ENCODE peak calls at places on chromosomes 7 and 10, in nine cellular contexts. O, D, X, K, V, W, H, U and G are unnamed samples.

GRCh38 chr10:58570307-58570723 is 57.6 kb downstream of the BICC1 start:
- DNase-seq in W (peak), O (peak), X (no peak), H (no peak), V (no peak), U (no peak), K (no peak), D (no peak), G (no peak)

GRCh38 chr10:7649673-7650330 is 17.0 kb downstream of the ITIH5 start:
- DNase-seq in U (no peak), D (no peak), K (peak), W (no peak), H (no peak), O (no peak), X (no peak), V (no peak), G (no peak)

GRCh38 chr7:359776-360361 is 69.9 kb downstream of the FOXL3 start:
- DNase-seq in K (no peak), X (no peak), D (no peak), H (no peak), U (no peak), W (no peak), V (no peak), O (no peak), G (no peak)

GRCh38 chr10:18246967-18247366 is 106.7 kb downstream of the CACNB2 start:
- DNase-seq in O (no peak), V (no peak), U (no peak), D (no peak), K (no peak), X (no peak), W (no peak), H (no peak), G (no peak)

GRCh38 chr10:120229641-120230040 is 227.4 kb upstream of the PLPP4 start:
- DNase-seq in O (no peak), U (no peak), H (no peak), D (no peak), W (no peak), K (no peak), X (no peak), V (no peak), G (no peak)

GRCh38 chr10:12483996-12484944 is 134.9 kb downstream of the CAMK1D start:
- DNase-seq in K (no peak), X (no peak), D (no peak), V (no peak), H (no peak), U (no peak), O (no peak), W (no peak), G (no peak)

GRCh38 chr10:109934958-109935793 is 11.9 kb upstream of the XPNPEP1 start:
- DNase-seq in O (peak), W (peak), U (peak), V (no peak), H (peak), X (peak), D (no peak), K (peak), G (peak)

GRCh38 chr7:100859856-100860255 is 7.3 kb upstream of the TRIP6 start:
- DNase-seq in O (no peak), X (no peak), H (no peak), U (no peak), K (no peak), D (no peak), V (no peak), W (no peak), G (no peak)

GRCh38 chr7:75996476-75996875 is 2.1 kb upstream of the TMEM120A start:
- DNase-seq in D (no peak), U (no peak), X (no peak), W (no peak), O (no peak), H (no peak), V (no peak), K (no peak), G (no peak)

GRCh38 chr7:101743241-101743994 is 74.0 kb upstream of the CUX1 start:
- DNase-seq in U (peak), W (peak), D (peak), O (peak), K (peak), X (no peak), H (no peak), V (peak), G (peak)

GRCh38 chr7:106561151-106561550 is 99.8 kb downstream of the CCDC71L start:
- DNase-seq in K (no peak), U (no peak), D (no peak), W (no peak), O (no peak), X (no peak), V (no peak), H (no peak), G (no peak)

GRCh38 chr10:69807696-69808095 is 6.0 kb downstream of the COL13A1 start:
- DNase-seq in W (peak), O (peak), U (no peak), V (no peak), X (no peak), D (no peak), H (no peak), K (no peak), G (no peak)

GRCh38 chr7:103129702-103130557 is 19.0 kb downstream of the NAPEPLD start:
- DNase-seq in D (no peak), W (peak), H (no peak), U (no peak), K (no peak), V (no peak), X (no peak), O (no peak), G (no peak)

GRCh38 chr7:77759294-77759889 is 38.8 kb downstream of the TMEM60 start:
- DNase-seq in U (peak), D (peak), O (peak), W (peak), K (peak), H (no peak), V (peak), X (no peak), G (peak)

GRCh38 chr7:108296911-108297310 is 159.3 kb downstream of the NRCAM start:
- DNase-seq in V (no peak), O (no peak), D (no peak), X (no peak), K (no peak), H (no peak), U (no peak), W (no peak), G (no peak)

GRCh38 chr7:100003711-100004661 is 11.4 kb upstream of the ZKSCAN1 start:
- DNase-seq in H (no peak), D (no peak), K (no peak), W (peak), U (no peak), V (no peak), O (no peak), X (no peak), G (no peak)

GRCh38 chr10:14751576-14752330 is 22.9 kb downstream of the FAM107B start:
- DNase-seq in V (no peak), X (no peak), U (no peak), D (no peak), W (peak), O (peak), K (peak), H (peak), G (no peak)

GRCh38 chr7:5479133-5479745 is 55.6 kb upstream of the TNRC18 start:
- DNase-seq in V (no peak), K (no peak), X (no peak), U (no peak), O (peak), H (no peak), W (peak), D (no peak), G (no peak)

GRCh38 chr10:88804083-88804812 is 1.7 kb downstream of the LIPM start:
- DNase-seq in U (no peak), O (no peak), V (no peak), X (no peak), W (no peak), D (no peak), K (no peak), H (no peak), G (no peak)

GRCh38 chr7:147640821-147641220 is 949.7 kb upstream of the C7orf33 start:
- DNase-seq in K (no peak), W (no peak), O (no peak), U (no peak), D (no peak), V (no peak), X (no peak), H (no peak), G (no peak)

GRCh38 chr7:7122701-7123281 is 59.6 kb upstream of the C1GALT1 start:
- DNase-seq in U (no peak), D (no peak), V (no peak), H (peak), K (no peak), O (peak), X (no peak), W (peak), G (no peak)

GRCh38 chr10:113017375-113017774 is 67.3 kb downstream of the TCF7L2 start:
- DNase-seq in O (no peak), X (no peak), W (no peak), V (no peak), H (no peak), K (no peak), U (no peak), D (no peak), G (no peak)

GRCh38 chr10:25493122-25493893 is 318.5 kb downstream of the GPR158 start:
- DNase-seq in X (no peak), H (no peak), V (no peak), W (peak), D (peak), U (no peak), K (peak), O (peak), G (peak)

GRCh38 chr7:127582361-127582760 is 3.0 kb downstream of the GCC1 start:
- DNase-seq in H (no peak), D (no peak), O (no peak), W (peak), X (no peak), V (no peak), K (peak), U (no peak), G (no peak)

GRCh38 chr7:130369831-130370230 is 10.5 kb upstream of the CPA1 start:
- DNase-seq in U (no peak), W (no peak), X (no peak), K (no peak), V (no peak), D (no peak), H (no peak), O (no peak), G (no peak)

GRCh38 chr7:133934974-133935330 is 192.2 kb upstream of the LRGUK start:
- DNase-seq in O (no peak), U (no peak), X (no peak), K (no peak), V (no peak), H (no peak), D (no peak), W (no peak), G (no peak)

GRCh38 chr7:17939111-17939669 is 1.1 kb downstream of the SNX13 start:
- DNase-seq in D (no peak), V (no peak), W (peak), X (no peak), U (no peak), K (no peak), H (no peak), O (peak), G (no peak)

GRCh38 chr7:17939670-17940301 is 508 bp downstream of the SNX13 start:
- DNase-seq in K (peak), U (peak), O (peak), V (peak), W (peak), X (no peak), H (no peak), D (peak), G (peak)

GRCh38 chr7:17941171-17941490 is 837 bp upstream of the SNX13 start:
- DNase-seq in V (no peak), U (no peak), W (peak), D (no peak), K (no peak), O (no peak), H (no peak), X (no peak), G (no peak)

GRCh38 chr7:17942231-17942630 is 1.9 kb upstream of the SNX13 start:
- DNase-seq in W (no peak), V (no peak), D (no peak), O (no peak), X (no peak), H (no peak), K (no peak), U (no peak), G (no peak)

GRCh38 chr7:17940302-17941170 is at the start of gene SNX13:
- DNase-seq in K (peak), W (peak), X (peak), D (peak), H (peak), U (peak), O (peak), V (peak), G (peak)
- TF ChIP-seq CTCF in K (no peak), W (peak), X (peak), D (no peak), H (peak), U (no peak), O (peak), V (peak), G (no peak)

GRCh38 chr10:97633921-97634320 is 621 bp upstream of the MORN4 start:
- DNase-seq in D (peak), V (no peak), H (no peak), X (no peak), W (peak), U (no peak), O (no peak), K (no peak), G (no peak)
- TF ChIP-seq CTCF in D (peak), V (no peak), H (no peak), X (peak), W (peak), U (no peak), O (no peak), K (no peak), G (peak)

GRCh38 chr10:27719052-27719451 is 26.6 kb downstream of the MKX start:
- DNase-seq in V (no peak), W (no peak), K (no peak), H (no peak), U (no peak), X (no peak), O (no peak), D (no peak), G (no peak)

GRCh38 chr10:27723436-27723835 is 22.2 kb downstream of the MKX start:
- DNase-seq in X (no peak), W (no peak), K (no peak), O (peak), D (no peak), V (no peak), H (peak), U (no peak), G (no peak)

GRCh38 chr10:27730041-27730440 is 15.6 kb downstream of the MKX start:
- DNase-seq in H (no peak), O (no peak), K (no peak), U (no peak), V (no peak), D (no peak), X (no peak), W (no peak), G (no peak)

GRCh38 chr10:27720529-27720928 is 25.1 kb downstream of the MKX start:
- DNase-seq in O (no peak), W (no peak), K (no peak), V (no peak), D (no peak), H (no peak), X (no peak), U (no peak), G (no peak)

GRCh38 chr10:27724287-27724686 is 21.3 kb downstream of the MKX start:
- DNase-seq in U (no peak), V (no peak), W (no peak), H (no peak), O (no peak), X (no peak), K (no peak), D (no peak), G (no peak)
- TF ChIP-seq CTCF in U (no peak), V (no peak), W (peak), H (peak), O (peak), X (peak), K (no peak), D (peak), G (no peak)

GRCh38 chr10:1035201-1035600 is 9.5 kb upstream of the IDI2 start:
- DNase-seq in D (no peak), X (no peak), K (no peak), V (no peak), O (no peak), U (no peak), H (no peak), W (no peak), G (no peak)
- TF ChIP-seq CTCF in D (no peak), X (no peak), K (no peak), V (no peak), O (no peak), U (no peak), H (no peak), W (no peak), G (no peak)

GRCh38 chr7:155373359-155374273 is 75.9 kb downstream of the INSIG1 start:
- DNase-seq in D (no peak), K (no peak), U (no peak), X (no peak), W (peak), H (no peak), O (peak), V (no peak), G (peak)

GRCh38 chr7:155371331-155371883 is 73.7 kb downstream of the INSIG1 start:
- DNase-seq in X (no peak), U (no peak), O (no peak), W (no peak), K (no peak), H (no peak), V (no peak), D (no peak), G (no peak)

GRCh38 chr7:155369766-155370165 is 72.1 kb downstream of the INSIG1 start:
- DNase-seq in V (no peak), U (no peak), X (no peak), D (no peak), O (no peak), K (no peak), W (no peak), H (no peak), G (no peak)

GRCh38 chr7:155372782-155373358 is 75.2 kb downstream of the INSIG1 start:
- DNase-seq in X (no peak), D (no peak), U (no peak), W (no peak), K (no peak), V (no peak), O (no peak), H (no peak), G (no peak)

GRCh38 chr7:155371884-155372781 is 74.5 kb downstream of the INSIG1 start:
- DNase-seq in V (peak), W (no peak), H (no peak), K (no peak), D (no peak), O (no peak), U (no peak), X (no peak), G (no peak)
- TF ChIP-seq CTCF in V (peak), W (no peak), H (no peak), K (peak), D (no peak), O (peak), U (peak), X (peak), G (peak)

DNA sequence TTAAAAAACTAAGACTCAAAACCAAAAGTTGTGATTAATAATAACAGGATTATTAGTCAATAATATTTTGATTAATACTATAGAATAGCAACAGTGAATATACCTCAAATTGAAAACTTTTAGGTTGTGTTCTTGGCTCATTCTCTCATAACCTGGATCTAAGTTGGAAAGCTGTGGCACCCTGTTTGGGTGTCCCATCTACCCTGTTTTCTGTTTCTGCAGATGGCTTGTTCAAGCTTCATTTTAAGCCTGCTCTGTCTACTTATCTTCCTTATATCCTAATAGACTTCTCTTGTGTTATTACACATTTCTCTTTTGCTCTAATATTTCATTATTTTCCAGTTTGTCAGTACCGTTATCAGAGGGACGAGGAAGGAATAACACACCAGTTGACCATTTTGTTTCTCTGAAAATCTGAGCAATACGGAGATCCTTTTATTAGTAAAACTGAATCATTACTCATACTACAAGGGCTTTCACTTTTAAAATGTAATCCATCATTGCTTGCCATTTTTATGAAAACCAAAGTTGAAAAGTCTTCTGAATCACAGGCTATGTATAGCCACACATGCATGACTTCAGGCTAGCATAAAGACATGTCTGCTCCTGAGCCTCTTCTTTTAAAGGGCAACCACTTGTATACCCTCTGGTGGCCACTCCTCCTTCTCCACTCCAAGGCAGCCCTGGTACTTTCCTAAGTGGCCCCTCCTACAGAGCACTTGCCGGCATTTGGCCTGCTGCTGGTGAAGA is 22.3 kb downstream of the COX15 start:
- DNase-seq in X (no peak), H (peak), V (peak), D (no peak), O (peak), U (no peak), W (peak), K (no peak), G (no peak)
- TF ChIP-seq CTCF in X (no peak), H (peak), V (no peak), D (no peak), O (peak), U (no peak), W (no peak), K (no peak), G (no peak)

DNA sequence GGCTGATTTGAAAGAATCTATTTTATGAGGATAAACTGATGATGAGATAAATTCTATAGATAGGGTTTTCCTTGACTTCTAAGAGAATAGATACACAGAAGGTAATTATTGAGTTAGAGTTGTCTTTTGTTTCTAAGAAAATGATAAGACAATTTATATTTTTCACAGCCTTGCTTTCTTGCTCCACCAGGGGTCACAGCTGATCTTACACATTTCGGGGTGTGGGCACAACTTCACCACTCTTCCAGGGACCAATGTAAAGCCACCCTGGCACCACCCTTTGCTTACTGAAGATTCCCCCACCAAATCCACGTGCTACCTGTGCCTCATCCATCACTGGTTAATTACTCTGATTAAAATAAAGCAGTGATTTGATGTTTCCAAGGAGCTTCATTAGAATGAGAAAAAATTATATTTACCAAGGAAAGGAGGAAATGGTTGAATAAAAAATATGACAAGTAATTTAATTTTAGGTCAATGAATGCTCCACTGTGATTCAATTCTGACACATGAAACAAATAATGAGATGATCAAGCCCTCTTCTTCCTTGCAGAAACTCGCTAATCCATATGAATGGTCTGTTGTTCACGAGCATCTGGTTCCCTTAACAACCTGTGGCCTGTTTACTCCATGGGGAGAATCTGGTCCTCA is 177.3 kb upstream of the TNS3 start:
- DNase-seq in U (no peak), O (no peak), X (no peak), K (no peak), H (no peak), D (no peak), V (no peak), W (peak), G (no peak)
- TF ChIP-seq CTCF in U (peak), O (no peak), X (peak), K (no peak), H (peak), D (peak), V (no peak), W (peak), G (no peak)